ENCODE peak calls at places on chromosomes 13 and 19, in nine cellular contexts. W is pancreas, U is kidney, P is thoracic aorta, O is AG04450, Q is OCI-LY7, G is ascending aorta, H is A549, V is IMR-90. J is an unnamed sample.

GRCh38 chr19:41696402-41697197 is 8.5 kb upstream of the CEACAM7 start:
- DNase-seq in O (no peak), W (no peak), P (no peak), V (no peak), G (no peak), Q (no peak), H (no peak), U (no peak), J (no peak)

GRCh38 chr13:94950303-94950702 is 238.0 kb upstream of the SOX21 start:
- DNase-seq in Q (no peak), O (no peak), W (no peak), G (no peak), H (no peak), P (no peak), V (no peak), U (no peak), J (no peak)

GRCh38 chr13:30172593-30173300 is 134.6 kb downstream of the KATNAL1 start:
- DNase-seq in G (no peak), Q (no peak), P (no peak), U (no peak), V (no peak), W (no peak), O (no peak), H (no peak), J (no peak)

GRCh38 chr13:95643814-95644598 is 500 bp downstream of the DZIP1 start:
- DNase-seq in G (no peak), Q (no peak), W (peak), O (no peak), H (peak), U (peak), P (no peak), V (peak), J (no peak)

GRCh38 chr13:51849145-51850101 is 4.4 kb upstream of the TMEM272 start:
- DNase-seq in Q (peak), U (no peak), P (no peak), W (no peak), G (no peak), H (peak), O (no peak), V (peak), J (no peak)

GRCh38 chr13:84571264-84571663 is 689.0 kb upstream of the SLITRK1 start:
- DNase-seq in W (no peak), H (no peak), G (no peak), P (no peak), Q (no peak), O (no peak), U (no peak), V (peak), J (no peak)

GRCh38 chr13:97856001-97856675 is 97.3 kb upstream of the IPO5 start:
- DNase-seq in Q (no peak), H (no peak), G (no peak), O (no peak), U (peak), V (no peak), P (no peak), W (no peak), J (no peak)

GRCh38 chr19:41870401-41870873 is 6.6 kb upstream of the CD79A start:
- DNase-seq in V (peak), Q (no peak), U (peak), O (no peak), H (peak), G (no peak), P (no peak), W (no peak), J (no peak)

GRCh38 chr19:50377517-50377916 is 1.3 kb downstream of the NR1H2 start:
- DNase-seq in W (no peak), H (no peak), V (no peak), U (no peak), P (no peak), O (no peak), G (no peak), Q (no peak), J (no peak)

GRCh38 chr13:114027046-114027760 is 53.3 kb upstream of the C13orf46 start:
- DNase-seq in U (peak), V (peak), H (no peak), O (no peak), G (no peak), P (no peak), Q (peak), W (peak), J (no peak)

GRCh38 chr19:16075430-16076153 is 703 bp upstream of the TPM4 start:
- DNase-seq in Q (no peak), V (no peak), H (no peak), G (no peak), W (no peak), U (peak), O (no peak), P (no peak), J (no peak)

GRCh38 chr19:1224047-1224825 is 13.6 kb downstream of the CBARP start:
- DNase-seq in Q (no peak), G (no peak), P (no peak), V (no peak), W (peak), H (no peak), U (no peak), O (no peak), J (no peak)

GRCh38 chr13:25963681-25964080 is 88.1 kb downstream of the SHISA2 start:
- DNase-seq in G (no peak), Q (no peak), H (no peak), W (no peak), P (no peak), V (no peak), U (no peak), O (no peak), J (no peak)

GRCh38 chr13:104993708-104994107 is 1541.8 kb downstream of the EFNB2 start:
- DNase-seq in V (no peak), O (no peak), W (no peak), G (no peak), U (no peak), H (no peak), Q (no peak), P (no peak), J (no peak)

GRCh38 chr19:35608250-35608649 is 4.3 kb upstream of the HAUS5 start:
- DNase-seq in O (no peak), P (no peak), W (no peak), Q (peak), V (no peak), G (no peak), H (peak), U (no peak), J (no peak)

GRCh38 chr13:33927315-33927714 is 109.4 kb downstream of the RFC3 start:
- DNase-seq in O (no peak), Q (no peak), P (no peak), V (peak), W (no peak), U (no peak), G (no peak), H (peak), J (no peak)

GRCh38 chr19:269241-269640 is 22.0 kb downstream of the PLPP2 start:
- DNase-seq in O (no peak), P (no peak), U (no peak), H (no peak), G (no peak), Q (no peak), W (no peak), V (no peak), J (no peak)

GRCh38 chr19:50803633-50804419 is 13.6 kb downstream of the ACP4 start:
- DNase-seq in O (no peak), Q (peak), V (no peak), P (no peak), U (no peak), H (no peak), W (no peak), G (no peak), J (no peak)

GRCh38 chr13:65594255-65594654 is 1635.9 kb downstream of the PCDH9 start:
- DNase-seq in O (peak), V (peak), Q (no peak), P (no peak), W (no peak), U (no peak), H (no peak), G (no peak), J (no peak)

GRCh38 chr13:43122706-43123268 is 99.4 kb downstream of the DNAJC15 start:
- DNase-seq in O (no peak), G (no peak), H (no peak), V (no peak), P (no peak), Q (no peak), W (no peak), U (no peak), J (no peak)

DNA sequence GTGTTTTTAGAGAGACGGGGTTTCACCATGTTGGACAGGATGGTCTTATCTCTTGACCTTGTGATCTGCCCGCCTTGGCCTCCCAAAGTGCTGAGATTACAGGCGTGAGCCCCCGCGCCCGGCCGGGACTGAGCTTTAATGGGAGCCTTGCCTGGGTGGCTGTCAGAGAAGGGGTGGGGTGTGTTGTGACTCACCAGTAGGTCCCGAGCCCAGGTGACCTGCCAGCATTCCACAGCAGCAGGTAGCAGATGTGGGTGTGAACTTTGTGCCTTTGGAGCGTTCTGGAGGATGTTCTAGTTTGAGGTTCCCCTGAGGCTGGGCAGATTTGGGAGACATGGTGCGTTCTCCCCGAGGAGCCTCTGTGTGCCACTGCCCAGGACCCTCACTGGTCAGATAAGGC is 7.1 kb upstream of the EPN1 start:
- DNase-seq in V (no peak), W (peak), H (no peak), Q (no peak), P (no peak), G (no peak), O (no peak), U (peak), J (no peak)
- H3K27ac ChIP-seq in V (no peak), W (no peak), H (no peak), Q (no peak), P (no peak), G (no peak), O (no peak), U (no peak), J (peak)

GRCh38 chr13:101326710-101327109 is 89.6 kb downstream of the NALCN start:
- DNase-seq in U (peak), P (no peak), V (no peak), H (no peak), W (no peak), O (no peak), G (no peak), Q (no peak), J (no peak)
- H3K27ac ChIP-seq in U (no peak), P (no peak), V (no peak), H (no peak), W (no peak), O (no peak), G (no peak), Q (no peak), J (no peak)

GRCh38 chr13:45168555-45168930 is 32.3 kb downstream of the KCTD4 start:
- DNase-seq in P (no peak), U (no peak), V (no peak), W (no peak), H (no peak), G (no peak), Q (no peak), O (no peak), J (no peak)

GRCh38 chr13:45162821-45163220 is 38.0 kb downstream of the KCTD4 start:
- DNase-seq in G (no peak), Q (no peak), W (no peak), P (no peak), V (peak), H (peak), O (peak), U (no peak), J (no peak)

GRCh38 chr13:45162194-45162593 is 38.7 kb downstream of the KCTD4 start:
- DNase-seq in O (no peak), H (no peak), U (no peak), G (no peak), Q (no peak), V (peak), W (no peak), P (no peak), J (no peak)

GRCh38 chr13:45166858-45167257 is 34.0 kb downstream of the KCTD4 start:
- DNase-seq in Q (no peak), G (no peak), P (no peak), V (no peak), W (no peak), U (no peak), H (no peak), O (no peak), J (no peak)

GRCh38 chr13:45167611-45168554 is 33.0 kb downstream of the KCTD4 start:
- DNase-seq in G (no peak), H (peak), O (no peak), W (no peak), Q (no peak), V (no peak), U (no peak), P (no peak), J (no peak)
- H3K27ac ChIP-seq in G (no peak), H (peak), O (no peak), W (no peak), Q (no peak), V (peak), U (peak), P (no peak), J (peak)

GRCh38 chr19:5917431-5918107 is 3.5 kb downstream of the CAPS start:
- DNase-seq in Q (no peak), W (peak), P (no peak), O (no peak), V (no peak), H (no peak), U (no peak), G (no peak), J (no peak)

GRCh38 chr19:5916201-5916708 is 2.2 kb downstream of the CAPS start:
- DNase-seq in H (no peak), V (no peak), G (no peak), U (no peak), O (no peak), Q (no peak), W (peak), P (no peak), J (no peak)

GRCh38 chr19:5914946-5915781 is 1.1 kb downstream of the CAPS start:
- DNase-seq in V (no peak), W (peak), Q (no peak), P (no peak), O (no peak), U (peak), G (no peak), H (no peak), J (no peak)

GRCh38 chr19:5914358-5914774 is 312 bp downstream of the CAPS start:
- DNase-seq in P (no peak), O (no peak), Q (no peak), G (no peak), V (no peak), W (peak), U (peak), H (no peak), J (no peak)

GRCh38 chr19:5915782-5916165 is 1.7 kb downstream of the CAPS start:
- DNase-seq in H (no peak), Q (no peak), P (no peak), G (no peak), V (no peak), O (no peak), W (peak), U (no peak), J (no peak)
- H3K27ac ChIP-seq in H (no peak), Q (no peak), P (no peak), G (no peak), V (no peak), O (no peak), W (peak), U (peak), J (no peak)